ENCODE peak calls at places on chromosomes 11 and 22, in five cellular contexts. One of them, this sample, is unnamed. For H3K27me3, the result is how much of the 10 kb centered on the place peaks cover.

GRCh38 chr22:48564995-48565394 is 1262.7 kb downstream of the BRD1 start:
- DNase-seq in RWPE2: no peak
- DNase-seq in upper lobe of right lung: no peak
- DNase-seq in trophoblast cell: no peak
- DNase-seq in PC-3: no peak
- DNase-seq in this sample: no peak

GRCh38 chr22:31603081-31603525 is 58.9 kb downstream of the PISD start:
- DNase-seq in RWPE2: peak
- DNase-seq in upper lobe of right lung: no peak
- DNase-seq in trophoblast cell: no peak
- DNase-seq in PC-3: no peak
- DNase-seq in this sample: no peak

GRCh38 chr11:61855939-61856730 is 28.0 kb downstream of the FADS2 start:
- DNase-seq in RWPE2: peak
- DNase-seq in upper lobe of right lung: no peak
- DNase-seq in trophoblast cell: no peak
- DNase-seq in PC-3: no peak
- DNase-seq in this sample: no peak

GRCh38 chr11:106880121-106880520 is 138.2 kb downstream of the GUCY1A2 start:
- DNase-seq in RWPE2: no peak
- DNase-seq in upper lobe of right lung: no peak
- DNase-seq in trophoblast cell: no peak
- DNase-seq in PC-3: no peak
- DNase-seq in this sample: no peak

GRCh38 chr11:87097582-87097981 is 59.8 kb downstream of the TMEM135 start:
- DNase-seq in RWPE2: no peak
- DNase-seq in upper lobe of right lung: no peak
- DNase-seq in trophoblast cell: peak
- DNase-seq in PC-3: peak
- DNase-seq in this sample: peak

GRCh38 chr11:12769834-12770345 is 95.7 kb downstream of the TEAD1 start:
- DNase-seq in RWPE2: no peak
- DNase-seq in upper lobe of right lung: no peak
- DNase-seq in trophoblast cell: peak
- DNase-seq in PC-3: peak
- DNase-seq in this sample: peak

GRCh38 chr22:41264408-41264941 is 21.5 kb downstream of the RANGAP1 start:
- DNase-seq in RWPE2: no peak
- DNase-seq in upper lobe of right lung: no peak
- DNase-seq in trophoblast cell: peak
- DNase-seq in PC-3: no peak
- DNase-seq in this sample: no peak

GRCh38 chr22:39932918-39933649 is 27.1 kb upstream of the TMA7B start:
- DNase-seq in RWPE2: no peak
- DNase-seq in upper lobe of right lung: no peak
- DNase-seq in trophoblast cell: peak
- DNase-seq in PC-3: peak
- DNase-seq in this sample: no peak

GRCh38 chr11:46537851-46538295 is 56.0 kb downstream of the AMBRA1 start:
- DNase-seq in RWPE2: no peak
- DNase-seq in upper lobe of right lung: no peak
- DNase-seq in trophoblast cell: peak
- DNase-seq in PC-3: peak
- DNase-seq in this sample: peak

GRCh38 chr11:111063711-111064110 is 181.8 kb upstream of the POU2AF2 start:
- DNase-seq in RWPE2: no peak
- DNase-seq in upper lobe of right lung: no peak
- DNase-seq in trophoblast cell: no peak
- DNase-seq in PC-3: peak
- DNase-seq in this sample: no peak

GRCh38 chr11:14378171-14378570 is 19.2 kb upstream of the RRAS2 start:
- DNase-seq in RWPE2: no peak
- DNase-seq in upper lobe of right lung: no peak
- DNase-seq in trophoblast cell: no peak
- DNase-seq in PC-3: peak
- DNase-seq in this sample: no peak

GRCh38 chr22:18927573-18927972 is 8.5 kb downstream of the PRODH start:
- DNase-seq in RWPE2: no peak
- DNase-seq in upper lobe of right lung: no peak
- DNase-seq in trophoblast cell: no peak
- DNase-seq in PC-3: no peak
- DNase-seq in this sample: no peak

GRCh38 chr11:130429983-130430382 is 1.6 kb upstream of the ADAMTS8 start:
- DNase-seq in RWPE2: no peak
- DNase-seq in upper lobe of right lung: no peak
- DNase-seq in trophoblast cell: no peak
- DNase-seq in PC-3: no peak
- DNase-seq in this sample: no peak

GRCh38 chr11:112785104-112785503 is 176.1 kb upstream of the NCAM1 start:
- DNase-seq in RWPE2: no peak
- DNase-seq in upper lobe of right lung: no peak
- DNase-seq in trophoblast cell: no peak
- DNase-seq in PC-3: no peak
- DNase-seq in this sample: no peak

GRCh38 chr11:86115542-86116385 is 46.9 kb upstream of the PICALM start:
- DNase-seq in RWPE2: no peak
- DNase-seq in upper lobe of right lung: no peak
- DNase-seq in trophoblast cell: no peak
- DNase-seq in PC-3: peak
- DNase-seq in this sample: no peak

GRCh38 chr11:124832571-124832970 is 32.4 kb upstream of the MSANTD2 start:
- DNase-seq in RWPE2: no peak
- DNase-seq in upper lobe of right lung: no peak
- DNase-seq in trophoblast cell: no peak
- DNase-seq in PC-3: peak
- DNase-seq in this sample: no peak

GRCh38 chr11:69167916-69168691 is 12.4 kb downstream of the SMIM38 start:
- DNase-seq in RWPE2: no peak
- DNase-seq in upper lobe of right lung: peak
- DNase-seq in trophoblast cell: peak
- DNase-seq in PC-3: peak
- DNase-seq in this sample: no peak

GRCh38 chr11:45647329-45647728 is 18.1 kb downstream of the CHST1 start:
- DNase-seq in RWPE2: no peak
- DNase-seq in upper lobe of right lung: no peak
- DNase-seq in trophoblast cell: no peak
- DNase-seq in PC-3: no peak
- DNase-seq in this sample: no peak

GRCh38 chr11:26958005-26958404 is 35.9 kb upstream of the FIBIN start:
- DNase-seq in RWPE2: no peak
- DNase-seq in upper lobe of right lung: no peak
- DNase-seq in trophoblast cell: no peak
- DNase-seq in PC-3: no peak
- DNase-seq in this sample: no peak

GRCh38 chr11:70535191-70535971 is 137.1 kb downstream of the CTTN start:
- DNase-seq in RWPE2: peak
- DNase-seq in upper lobe of right lung: peak
- DNase-seq in trophoblast cell: no peak
- DNase-seq in PC-3: no peak
- DNase-seq in this sample: no peak

GRCh38 chr22:23563111-23563510 is 17.0 kb downstream of the IGLL1 start:
- DNase-seq in RWPE2: no peak
- DNase-seq in upper lobe of right lung: no peak
- DNase-seq in trophoblast cell: no peak
- DNase-seq in PC-3: no peak
- DNase-seq in this sample: no peak

GRCh38 chr22:23564276-23564675 is 15.8 kb downstream of the IGLL1 start:
- DNase-seq in RWPE2: no peak
- DNase-seq in upper lobe of right lung: no peak
- DNase-seq in trophoblast cell: peak
- DNase-seq in PC-3: no peak
- DNase-seq in this sample: no peak

GRCh38 chr22:23565288-23565941 is 14.7 kb downstream of the IGLL1 start:
- DNase-seq in RWPE2: no peak
- DNase-seq in upper lobe of right lung: no peak
- DNase-seq in trophoblast cell: no peak
- DNase-seq in PC-3: no peak
- DNase-seq in this sample: no peak

GRCh38 chr22:23566716-23567475 is 13.2 kb downstream of the IGLL1 start:
- DNase-seq in RWPE2: no peak
- DNase-seq in upper lobe of right lung: no peak
- DNase-seq in trophoblast cell: no peak
- DNase-seq in PC-3: no peak
- DNase-seq in this sample: no peak

DNA sequence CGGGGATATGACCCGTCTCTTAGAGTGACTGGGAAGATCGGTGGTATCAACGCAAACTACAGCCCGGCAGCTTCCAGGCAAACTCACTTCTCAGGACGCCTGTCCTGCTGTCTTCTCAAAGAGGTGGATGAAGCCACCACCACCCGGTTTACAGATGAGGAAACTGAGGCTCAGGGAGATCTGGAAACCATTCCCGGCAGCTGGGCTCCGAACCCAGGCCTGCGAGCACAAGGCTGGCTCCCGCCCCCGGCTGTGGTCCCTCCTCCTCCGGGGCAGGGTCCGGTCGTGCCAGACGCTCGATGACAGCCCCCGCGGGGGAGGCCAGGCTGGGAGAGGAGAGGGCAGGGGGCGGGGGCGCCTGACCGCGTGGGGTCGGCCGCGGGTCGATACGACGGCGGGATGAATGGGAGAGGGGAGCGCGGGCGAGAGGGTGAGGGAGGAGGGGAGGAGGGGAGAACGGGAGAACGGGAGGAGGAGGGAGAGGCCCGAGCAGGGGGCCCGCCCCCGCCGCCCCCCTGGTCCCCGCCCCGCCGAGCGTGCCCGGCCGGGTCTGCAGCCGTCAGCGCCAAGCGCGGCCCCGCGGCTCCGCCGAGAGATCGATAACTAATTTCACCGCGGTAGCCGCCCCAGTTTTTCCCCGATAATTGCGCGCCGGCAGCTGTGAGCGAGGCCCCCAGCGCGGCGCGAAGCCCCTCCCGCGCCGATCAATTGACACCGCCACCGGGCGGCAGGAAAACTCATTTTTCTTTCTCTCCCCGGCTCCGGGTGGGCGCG is 14.0 kb downstream of the IGLL1 start:
- DNase-seq in RWPE2: no peak
- DNase-seq in upper lobe of right lung: no peak
- DNase-seq in trophoblast cell: no peak
- DNase-seq in PC-3: no peak
- DNase-seq in this sample: no peak
- H3K4me3 ChIP-seq in RWPE2: no peak
- H3K4me3 ChIP-seq in upper lobe of right lung: peak
- H3K4me3 ChIP-seq in trophoblast cell: peak
- H3K4me3 ChIP-seq in PC-3: no peak
- H3K4me3 ChIP-seq in this sample: peak

DNA sequence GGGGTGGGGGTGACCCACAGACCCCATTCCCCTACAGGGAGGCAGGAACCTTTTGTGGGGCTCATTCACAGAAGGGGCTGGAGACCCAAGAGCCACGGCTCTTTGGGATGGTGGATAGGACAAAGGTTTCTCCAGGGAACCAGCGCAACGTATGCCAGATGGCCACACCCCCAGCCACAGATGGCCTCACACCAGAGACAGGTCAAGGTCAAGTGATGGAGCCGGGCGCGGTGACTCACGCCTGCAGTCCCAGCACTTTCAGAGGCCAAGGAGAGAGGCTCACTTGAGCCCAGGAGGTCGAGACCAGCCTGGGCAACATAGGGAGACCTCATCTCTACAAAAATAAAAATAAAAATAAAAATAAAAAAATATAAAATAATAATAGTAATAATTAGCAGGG is 17.1 kb upstream of the BRSK2 start:
- DNase-seq in RWPE2: no peak
- DNase-seq in upper lobe of right lung: no peak
- DNase-seq in trophoblast cell: no peak
- DNase-seq in PC-3: no peak
- DNase-seq in this sample: no peak
- H3K27me3 ChIP-seq in RWPE2: under half
- H3K27me3 ChIP-seq in upper lobe of right lung: under half
- H3K27me3 ChIP-seq in trophoblast cell: under half
- H3K27me3 ChIP-seq in PC-3: under half
- H3K27me3 ChIP-seq in this sample: under half

GRCh38 chr22:43434601-43435311 is 22.9 kb downstream of the MPPED1 start:
- DNase-seq in RWPE2: no peak
- DNase-seq in upper lobe of right lung: peak
- DNase-seq in trophoblast cell: no peak
- DNase-seq in PC-3: no peak
- DNase-seq in this sample: no peak
- H3K27ac ChIP-seq in RWPE2: no peak
- H3K27ac ChIP-seq in upper lobe of right lung: no peak
- H3K27ac ChIP-seq in trophoblast cell: no peak
- H3K27ac ChIP-seq in PC-3: no peak
- H3K27ac ChIP-seq in this sample: no peak

GRCh38 chr11:63762662-63763505 is 5.7 kb downstream of the ZFTA start:
- DNase-seq in RWPE2: no peak
- DNase-seq in upper lobe of right lung: no peak
- DNase-seq in trophoblast cell: peak
- DNase-seq in PC-3: peak
- DNase-seq in this sample: no peak

GRCh38 chr11:63761870-63762661 is 6.5 kb downstream of the ZFTA start:
- DNase-seq in RWPE2: no peak
- DNase-seq in upper lobe of right lung: no peak
- DNase-seq in trophoblast cell: no peak
- DNase-seq in PC-3: no peak
- DNase-seq in this sample: no peak

GRCh38 chr11:63764201-63764711 is 4.3 kb downstream of the ZFTA start:
- DNase-seq in RWPE2: no peak
- DNase-seq in upper lobe of right lung: no peak
- DNase-seq in trophoblast cell: no peak
- DNase-seq in PC-3: no peak
- DNase-seq in this sample: no peak

GRCh38 chr11:63764712-63765631 is 3.6 kb downstream of the ZFTA start:
- DNase-seq in RWPE2: peak
- DNase-seq in upper lobe of right lung: no peak
- DNase-seq in trophoblast cell: no peak
- DNase-seq in PC-3: no peak
- DNase-seq in this sample: no peak

DNA sequence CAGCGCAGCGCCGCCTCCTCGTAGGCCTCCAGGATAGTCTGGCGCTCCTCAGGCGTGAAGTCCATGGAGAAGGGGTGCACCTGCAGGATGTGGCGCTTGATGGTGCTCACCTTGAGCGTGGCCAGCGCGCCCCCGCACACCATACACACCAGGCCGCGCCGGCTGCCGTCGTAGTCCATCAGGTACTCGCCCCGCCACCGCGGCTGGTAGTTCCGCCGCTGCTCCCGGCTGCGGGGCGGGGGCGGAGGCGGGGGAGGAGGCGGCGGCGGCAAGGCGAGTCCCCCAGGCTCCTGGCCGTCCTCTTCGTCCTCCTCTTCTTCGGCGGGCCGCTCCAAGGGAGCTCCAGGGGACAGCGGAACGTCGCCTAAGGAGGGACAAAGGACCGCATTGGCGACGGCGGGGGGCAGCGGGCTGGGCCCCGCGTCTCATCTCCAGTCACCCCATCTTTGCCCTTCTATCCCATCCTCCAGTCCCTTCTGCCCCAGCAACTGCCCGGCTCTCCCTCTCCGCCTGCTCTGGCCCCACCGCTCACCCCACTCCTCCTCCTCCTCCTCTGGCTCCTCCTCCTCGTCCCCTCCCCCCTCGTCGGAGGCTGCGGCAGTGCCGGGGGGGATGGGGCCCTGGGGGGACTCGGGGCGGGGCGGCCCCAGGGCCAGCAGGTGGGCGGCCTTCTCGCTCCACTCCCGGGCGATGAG is 4.9 kb downstream of the ZFTA start:
- DNase-seq in RWPE2: peak
- DNase-seq in upper lobe of right lung: no peak
- DNase-seq in trophoblast cell: no peak
- DNase-seq in PC-3: no peak
- DNase-seq in this sample: no peak
- H3K4me3 ChIP-seq in RWPE2: no peak
- H3K4me3 ChIP-seq in upper lobe of right lung: no peak
- H3K4me3 ChIP-seq in trophoblast cell: peak
- H3K4me3 ChIP-seq in PC-3: no peak
- H3K4me3 ChIP-seq in this sample: peak